ENCODE peak calls at places on chromosomes 2 and 18, in five cellular contexts. K is thoracic aorta, Y is pancreas, B is BE2C, J is psoas muscle. S is an unnamed sample. For H3K4me1, the result is how much of the 10 kb centered on the place peaks cover.

GRCh38 chr2:191622374-191623320 is 55.3 kb upstream of the NABP1 start:
- DNase-seq in K (no peak), Y (no peak), B (no peak), J (no peak), S (no peak)

GRCh38 chr2:19736191-19736831 is 165.5 kb downstream of the TTC32 start:
- DNase-seq in K (no peak), Y (no peak), B (no peak), J (peak), S (no peak)

GRCh38 chr2:83827618-83828017 is 631.5 kb downstream of the SUCLG1 start:
- DNase-seq in K (no peak), Y (no peak), B (no peak), J (no peak), S (no peak)

GRCh38 chr2:181058378-181059269 is 78.2 kb downstream of the UBE2E3 start:
- DNase-seq in K (no peak), Y (no peak), B (peak), J (no peak), S (no peak)

GRCh38 chr2:51866361-51866760 is 834.4 kb upstream of the NRXN1 start:
- DNase-seq in K (no peak), Y (no peak), B (no peak), J (no peak), S (no peak)

GRCh38 chr2:104733544-104733943 is 120.4 kb upstream of the POU3F3 start:
- DNase-seq in K (no peak), Y (no peak), B (peak), J (no peak), S (no peak)

GRCh38 chr2:240836781-240837467 is 16.9 kb upstream of the KIF1A start:
- DNase-seq in K (no peak), Y (peak), B (peak), J (peak), S (no peak)

GRCh38 chr2:226607379-226607778 is 192.2 kb downstream of the IRS1 start:
- DNase-seq in K (no peak), Y (no peak), B (no peak), J (no peak), S (no peak)

GRCh38 chr2:135600915-135601314 is 69.6 kb downstream of the R3HDM1 start:
- DNase-seq in K (no peak), Y (no peak), B (no peak), J (no peak), S (no peak)

GRCh38 chr18:13371689-13372404 is 153.3 kb downstream of the LDLRAD4 start:
- DNase-seq in K (no peak), Y (no peak), B (no peak), J (no peak), S (no peak)

GRCh38 chr18:13374468-13375301 is 156.1 kb downstream of the LDLRAD4 start:
- DNase-seq in K (no peak), Y (no peak), B (no peak), J (no peak), S (no peak)

GRCh38 chr18:13375302-13376255 is 157.0 kb downstream of the LDLRAD4 start:
- DNase-seq in K (peak), Y (no peak), B (peak), J (peak), S (no peak)

GRCh38 chr18:13372405-13372995 is 153.9 kb downstream of the LDLRAD4 start:
- DNase-seq in K (no peak), Y (no peak), B (no peak), J (no peak), S (no peak)

GRCh38 chr18:13374096-13374467 is 155.5 kb downstream of the LDLRAD4 start:
- DNase-seq in K (no peak), Y (no peak), B (no peak), J (no peak), S (no peak)
- H3K4me1 ChIP-seq in K (half or more), Y (under half), B (under half), J (under half), S (under half)

GRCh38 chr2:59575191-59575590 is 978.3 kb downstream of the BCL11A start:
- DNase-seq in K (no peak), Y (no peak), B (no peak), J (no peak), S (no peak)

GRCh38 chr2:59567115-59567514 is 986.3 kb downstream of the BCL11A start:
- DNase-seq in K (no peak), Y (no peak), B (no peak), J (no peak), S (no peak)

GRCh38 chr2:59569124-59569523 is 984.3 kb downstream of the BCL11A start:
- DNase-seq in K (no peak), Y (no peak), B (no peak), J (no peak), S (no peak)

DNA sequence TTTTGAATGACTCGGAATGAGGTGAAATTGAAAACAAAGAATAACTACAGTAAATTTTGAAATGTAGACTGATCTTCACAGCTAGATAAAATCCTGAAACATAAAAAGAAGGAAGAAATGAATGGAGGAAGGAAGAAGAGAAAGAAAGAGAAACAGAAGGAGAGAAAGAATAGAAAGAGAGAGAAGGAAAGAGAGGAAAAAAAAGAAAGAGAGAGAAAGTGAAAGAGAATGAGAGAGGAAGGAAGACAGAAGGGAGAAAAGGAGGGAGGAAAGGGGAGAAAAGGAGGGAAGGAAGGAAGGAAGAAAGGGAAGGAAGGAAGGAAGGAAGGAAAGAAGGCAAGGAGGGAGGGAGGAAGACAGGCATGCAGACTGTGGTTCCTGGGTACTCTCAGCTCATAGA is 982.6 kb downstream of the BCL11A start:
- DNase-seq in K (no peak), Y (no peak), B (no peak), J (no peak), S (no peak)
- TF ChIP-seq CTCF in K (no peak), Y (no peak), B (no peak), J (no peak), S (no peak)

GRCh38 chr2:106160786-106161261 is 33.3 kb downstream of the UXS1 start:
- DNase-seq in K (no peak), Y (no peak), B (no peak), J (peak), S (no peak)
- H3K4me1 ChIP-seq in K (under half), Y (under half), B (under half), J (under half), S (under half)

GRCh38 chr2:14941151-14941631 is 308.7 kb downstream of the LRATD1 start:
- DNase-seq in K (no peak), Y (no peak), B (no peak), J (no peak), S (no peak)

GRCh38 chr2:14942991-14943390 is 310.5 kb downstream of the LRATD1 start:
- DNase-seq in K (no peak), Y (no peak), B (no peak), J (no peak), S (no peak)

GRCh38 chr2:14944562-14945346 is 312.2 kb downstream of the LRATD1 start:
- DNase-seq in K (no peak), Y (no peak), B (peak), J (no peak), S (no peak)
- TF ChIP-seq CTCF in K (no peak), Y (no peak), B (peak), J (no peak), S (no peak)

DNA sequence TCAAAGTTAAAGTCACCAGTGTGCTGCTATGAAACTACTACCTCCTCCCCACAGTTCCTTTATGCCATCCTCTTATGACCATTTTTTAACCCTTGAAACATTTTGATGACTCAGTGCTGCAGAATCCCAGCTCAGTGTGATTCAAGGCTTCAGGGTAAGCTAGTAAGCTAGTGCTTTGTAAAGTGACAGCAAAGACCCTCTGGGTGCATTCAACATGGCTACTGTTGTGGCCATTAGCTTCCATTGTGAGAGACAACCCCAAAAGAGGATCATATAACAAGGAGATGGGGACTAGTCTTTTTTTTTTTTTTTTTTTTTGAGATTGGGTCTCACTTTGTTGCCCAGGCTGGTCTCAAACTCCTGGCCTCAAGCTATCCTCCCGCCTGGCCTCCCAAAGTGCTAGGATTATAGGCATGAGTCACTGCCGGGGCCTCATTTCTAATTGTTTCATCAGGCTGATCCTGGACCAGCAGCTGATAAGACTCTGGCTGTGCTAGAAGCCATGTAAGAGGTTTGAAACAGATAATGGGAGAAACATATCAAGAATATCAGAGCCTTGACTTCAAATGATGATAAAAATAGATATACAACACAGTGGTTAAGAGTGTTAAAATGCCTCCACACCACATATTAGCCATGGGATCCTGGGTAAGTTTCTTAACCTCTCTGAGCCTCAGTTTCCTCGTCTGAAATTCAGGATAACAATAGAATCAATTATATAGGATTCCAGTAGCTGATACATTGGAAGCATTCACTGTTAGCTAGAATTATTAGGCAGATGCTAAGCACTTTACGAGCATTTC is 65.7 kb upstream of the RTN4 start:
- DNase-seq in K (no peak), Y (no peak), B (no peak), J (no peak), S (no peak)
- H3K4me1 ChIP-seq in K (under half), Y (under half), B (under half), J (under half), S (half or more)

DNA sequence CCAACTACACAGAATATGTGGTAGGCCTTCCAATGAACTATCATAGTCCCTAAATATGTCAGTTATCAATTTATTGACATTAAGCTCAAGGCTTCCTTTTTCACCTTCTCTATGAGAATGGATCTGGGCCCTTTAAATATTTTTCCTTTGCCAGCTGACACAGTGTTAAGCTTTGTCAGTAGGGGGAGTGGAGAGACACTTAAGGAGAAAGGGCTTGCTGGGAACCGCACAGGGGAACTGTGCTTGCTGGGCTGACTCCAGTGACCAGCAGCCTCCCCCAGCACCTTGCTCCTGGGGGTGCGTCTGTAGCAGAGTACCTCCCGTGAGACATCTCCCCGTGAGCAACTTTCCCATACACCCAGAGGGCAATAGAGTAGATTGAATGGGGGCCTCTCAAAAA is 6.5 kb upstream of the PTPN2 start:
- DNase-seq in K (no peak), Y (no peak), B (no peak), J (no peak), S (no peak)
- TF ChIP-seq CTCF in K (no peak), Y (no peak), B (peak), J (no peak), S (no peak)